ENCODE peak calls at places on chromosomes 2 and 18, in six cellular contexts. O is ecto neural progenitor cell, W is neuronal stem cell, H is tibial artery, B is NCI-H524, J is Ammon's horn. L is an unnamed sample.

GRCh38 chr2:139992078-139992477 is 1211.9 kb upstream of the NXPH2 start:
- DNase-seq in B (no peak), O (no peak), W (no peak), J (no peak), H (no peak), L (no peak)

GRCh38 chr18:75638597-75639467 is 211.3 kb upstream of the SMIM21 start:
- DNase-seq in B (no peak), J (peak), O (peak), W (peak), H (no peak), L (no peak)

GRCh38 chr2:48347712-48348111 is 182.2 kb upstream of the STON1 start:
- DNase-seq in J (no peak), H (no peak), B (no peak), O (no peak), W (no peak), L (no peak)

GRCh38 chr18:25168011-25168410 is 184.0 kb downstream of the ZNF521 start:
- DNase-seq in J (no peak), O (no peak), B (peak), H (no peak), W (no peak), L (peak)

GRCh38 chr2:30932850-30933249 is 125.6 kb upstream of the CAPN13 start:
- DNase-seq in H (no peak), J (no peak), B (no peak), W (no peak), O (no peak), L (no peak)

GRCh38 chr2:221156335-221156734 is 415.8 kb downstream of the EPHA4 start:
- DNase-seq in B (no peak), O (no peak), J (no peak), H (no peak), W (no peak), L (no peak)

GRCh38 chr2:240462073-240462703 is 26.7 kb downstream of the GPC1 start:
- DNase-seq in W (no peak), O (no peak), B (no peak), H (peak), J (no peak), L (no peak)

GRCh38 chr2:27489498-27490397 is at the start of gene IFT172:
- DNase-seq in J (peak), O (peak), H (peak), B (peak), W (peak), L (peak)

GRCh38 chr18:79611040-79611681 is 68.4 kb upstream of the CTDP1 start:
- DNase-seq in H (peak), W (no peak), O (no peak), J (peak), B (no peak), L (no peak)

GRCh38 chr2:23586691-23587090 is 201.7 kb downstream of the KLHL29 start:
- DNase-seq in B (no peak), J (no peak), H (no peak), O (no peak), W (no peak), L (peak)

GRCh38 chr2:8645176-8645831 is 36.6 kb upstream of the ID2 start:
- DNase-seq in H (peak), W (no peak), O (no peak), J (no peak), B (no peak), L (no peak)

GRCh38 chr2:128378231-128379020 is 59.8 kb upstream of the HS6ST1 start:
- DNase-seq in B (no peak), W (no peak), J (no peak), O (peak), H (peak), L (no peak)

GRCh38 chr18:9951022-9951859 is 37.4 kb downstream of the VAPA start:
- DNase-seq in W (peak), J (peak), H (no peak), B (no peak), O (no peak), L (peak)

GRCh38 chr2:181372656-181373055 is 84.5 kb upstream of the ITGA4 start:
- DNase-seq in O (no peak), H (no peak), J (no peak), B (no peak), W (no peak), L (no peak)

GRCh38 chr2:231987088-231987788 is 25.7 kb downstream of the DIS3L2 start:
- DNase-seq in W (no peak), O (no peak), B (no peak), H (no peak), J (no peak), L (no peak)